ENCODE peak calls at places on chromosomes 6 and 20, in eight cellular contexts. Z, A, F, S, M, O, B and L are unnamed samples.

GRCh38 chr6:90286884-90287488 is 9.7 kb downstream of the BACH2 start:
- DNase-seq in Z (no peak), A (no peak), F (peak), S (peak), M (peak), O (peak), B (no peak), L (peak)

GRCh38 chr6:30743099-30744053 is 889 bp upstream of the FLOT1 start:
- DNase-seq in Z (no peak), A (no peak), F (peak), S (no peak), M (peak), O (no peak), B (no peak), L (peak)

GRCh38 chr6:11536795-11537194 is 754 bp upstream of the TMEM170B start:
- DNase-seq in Z (no peak), A (no peak), F (peak), S (no peak), M (no peak), O (no peak), B (no peak), L (peak)

GRCh38 chr20:49775229-49775693 is 37.4 kb upstream of the SLC9A8 start:
- DNase-seq in Z (peak), A (peak), F (no peak), S (no peak), M (no peak), O (peak), B (no peak), L (no peak)

GRCh38 chr6:34070315-34071110 is 75.4 kb downstream of the GRM4 start:
- DNase-seq in Z (no peak), A (no peak), F (peak), S (no peak), M (no peak), O (no peak), B (no peak), L (no peak)

GRCh38 chr6:82611751-82612150 is 248.1 kb downstream of the TPBG start:
- DNase-seq in Z (no peak), A (no peak), F (no peak), S (no peak), M (no peak), O (no peak), B (no peak), L (no peak)

GRCh38 chr20:50921055-50921454 is 10.2 kb downstream of the ADNP start:
- DNase-seq in Z (peak), A (no peak), F (peak), S (no peak), M (no peak), O (no peak), B (no peak), L (no peak)

GRCh38 chr6:36241728-36242127 is 28.1 kb upstream of the PNPLA1 start:
- DNase-seq in Z (no peak), A (no peak), F (peak), S (no peak), M (no peak), O (no peak), B (no peak), L (peak)

GRCh38 chr6:118659513-118660217 is 8.3 kb upstream of the CEP85L start:
- DNase-seq in Z (no peak), A (no peak), F (no peak), S (no peak), M (no peak), O (no peak), B (no peak), L (no peak)

GRCh38 chr20:37042986-37043972 is 52.5 kb downstream of the RBL1 start:
- DNase-seq in Z (no peak), A (no peak), F (peak), S (no peak), M (no peak), O (no peak), B (no peak), L (peak)

GRCh38 chr6:84618046-84618752 is 146.2 kb downstream of the TBX18 start:
- DNase-seq in Z (peak), A (peak), F (no peak), S (no peak), M (no peak), O (no peak), B (no peak), L (no peak)

GRCh38 chr6:110394409-110394808 is 21.0 kb downstream of the DDO start:
- DNase-seq in Z (no peak), A (no peak), F (no peak), S (no peak), M (no peak), O (no peak), B (no peak), L (no peak)

GRCh38 chr20:2900845-2901592 is 27.7 kb downstream of the PTPRA start:
- DNase-seq in Z (no peak), A (peak), F (peak), S (no peak), M (no peak), O (no peak), B (no peak), L (peak)

GRCh38 chr6:125792680-125793079 is 1.9 kb downstream of the NCOA7 start:
- DNase-seq in Z (peak), A (no peak), F (no peak), S (no peak), M (no peak), O (no peak), B (no peak), L (no peak)